ENCODE peak calls at places on chromosomes 11 and 22, in seven cellular contexts. E is astrocyte of the spinal cord, Q is AG09309, U is NB4, N is GM23248, K is IMR-90, D is right lobe of liver. V is an unnamed sample.

GRCh38 chr11:27619936-27620335 is 80.3 kb downstream of the BDNF start:
- DNase-seq in E (no peak), Q (no peak), U (no peak), N (no peak), K (no peak), D (no peak), V (no peak)

GRCh38 chr11:61378713-61379313 is 13.6 kb upstream of the TMEM216 start:
- DNase-seq in E (peak), Q (peak), U (peak), N (peak), K (peak), D (no peak), V (no peak)

GRCh38 chr11:68940651-68941323 is 37.1 kb downstream of the IGHMBP2 start:
- DNase-seq in E (no peak), Q (no peak), U (no peak), N (no peak), K (no peak), D (no peak), V (no peak)

GRCh38 chr11:77154381-77155081 is 26.5 kb downstream of the MYO7A start:
- DNase-seq in E (no peak), Q (no peak), U (no peak), N (no peak), K (no peak), D (peak), V (peak)

GRCh38 chr22:42180349-42180842 is 49.8 kb upstream of the CYP2D6 start:
- DNase-seq in E (peak), Q (no peak), U (no peak), N (peak), K (peak), D (no peak), V (no peak)

GRCh38 chr22:21012446-21013407 is 2.2 kb upstream of the P2RX6 start:
- DNase-seq in E (no peak), Q (no peak), U (no peak), N (no peak), K (no peak), D (no peak), V (no peak)

GRCh38 chr11:68159665-68160064 is 38.5 kb upstream of the CHKA start:
- DNase-seq in E (no peak), Q (no peak), U (no peak), N (no peak), K (no peak), D (no peak), V (no peak)

GRCh38 chr11:62400760-62401159 is 18.1 kb upstream of the SCGB1A1 start:
- DNase-seq in E (peak), Q (peak), U (no peak), N (peak), K (peak), D (no peak), V (peak)

GRCh38 chr11:105790021-105790420 is 180.1 kb downstream of the GRIA4 start:
- DNase-seq in E (no peak), Q (no peak), U (no peak), N (no peak), K (no peak), D (no peak), V (no peak)
- H3K4me3 ChIP-seq in E (no peak), Q (no peak), U (no peak), N (no peak), K (no peak), D (no peak), V (no peak)

GRCh38 chr22:48541401-48542098 is 1286.1 kb downstream of the BRD1 start:
- DNase-seq in E (no peak), Q (no peak), U (no peak), N (no peak), K (no peak), D (no peak), V (no peak)

GRCh38 chr22:48539261-48539660 is 1288.4 kb downstream of the BRD1 start:
- DNase-seq in E (no peak), Q (no peak), U (no peak), N (no peak), K (no peak), D (no peak), V (no peak)

GRCh38 chr22:48535868-48536690 is 1291.6 kb downstream of the BRD1 start:
- DNase-seq in E (no peak), Q (no peak), U (no peak), N (peak), K (no peak), D (no peak), V (no peak)

GRCh38 chr22:48536691-48537591 is 1290.7 kb downstream of the BRD1 start:
- DNase-seq in E (no peak), Q (no peak), U (no peak), N (peak), K (no peak), D (no peak), V (no peak)

DNA sequence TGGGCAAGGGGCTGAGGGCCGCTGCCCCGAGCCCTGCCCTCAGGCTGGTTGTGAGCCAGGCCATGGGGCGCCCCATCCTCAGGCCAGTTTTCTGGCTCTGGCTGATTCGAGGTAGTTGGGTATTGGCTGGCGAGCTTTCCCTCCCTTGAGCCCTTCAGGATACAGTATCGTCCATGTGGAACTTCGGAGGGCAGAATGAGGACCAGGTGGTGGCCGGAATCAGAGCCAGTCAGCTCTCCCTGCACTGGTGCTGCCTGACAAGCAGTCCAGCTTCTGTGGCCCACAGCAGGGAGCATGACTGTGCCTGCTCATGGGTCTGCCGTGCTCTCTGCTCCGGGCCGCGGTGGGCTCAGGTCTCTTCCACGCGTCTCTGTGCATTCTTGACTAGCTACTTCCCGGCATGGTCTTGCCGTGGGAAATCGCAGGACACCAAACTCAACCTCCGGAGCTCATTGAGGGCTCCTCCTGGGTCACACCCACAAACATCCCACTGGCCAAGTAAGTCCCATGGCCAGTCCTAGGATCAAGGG is 1289.3 kb downstream of the BRD1 start:
- DNase-seq in E (no peak), Q (no peak), U (no peak), N (no peak), K (no peak), D (no peak), V (no peak)
- H3K4me3 ChIP-seq in E (no peak), Q (no peak), U (no peak), N (no peak), K (no peak), D (no peak), V (no peak)

GRCh38 chr11:111515591-111515990 is 1.0 kb downstream of the HOATZ start:
- DNase-seq in E (no peak), Q (no peak), U (no peak), N (no peak), K (no peak), D (no peak), V (no peak)

GRCh38 chr11:111513240-111513605 is 1.0 kb upstream of the BTG4 start:
- DNase-seq in E (no peak), Q (no peak), U (no peak), N (no peak), K (no peak), D (no peak), V (no peak)

GRCh38 chr11:111514216-111515031 is at the start of gene HOATZ:
- DNase-seq in E (peak), Q (no peak), U (no peak), N (no peak), K (no peak), D (no peak), V (no peak)

GRCh38 chr11:111510311-111510710 is 1.9 kb downstream of the BTG4 start:
- DNase-seq in E (no peak), Q (no peak), U (no peak), N (no peak), K (peak), D (no peak), V (no peak)

DNA sequence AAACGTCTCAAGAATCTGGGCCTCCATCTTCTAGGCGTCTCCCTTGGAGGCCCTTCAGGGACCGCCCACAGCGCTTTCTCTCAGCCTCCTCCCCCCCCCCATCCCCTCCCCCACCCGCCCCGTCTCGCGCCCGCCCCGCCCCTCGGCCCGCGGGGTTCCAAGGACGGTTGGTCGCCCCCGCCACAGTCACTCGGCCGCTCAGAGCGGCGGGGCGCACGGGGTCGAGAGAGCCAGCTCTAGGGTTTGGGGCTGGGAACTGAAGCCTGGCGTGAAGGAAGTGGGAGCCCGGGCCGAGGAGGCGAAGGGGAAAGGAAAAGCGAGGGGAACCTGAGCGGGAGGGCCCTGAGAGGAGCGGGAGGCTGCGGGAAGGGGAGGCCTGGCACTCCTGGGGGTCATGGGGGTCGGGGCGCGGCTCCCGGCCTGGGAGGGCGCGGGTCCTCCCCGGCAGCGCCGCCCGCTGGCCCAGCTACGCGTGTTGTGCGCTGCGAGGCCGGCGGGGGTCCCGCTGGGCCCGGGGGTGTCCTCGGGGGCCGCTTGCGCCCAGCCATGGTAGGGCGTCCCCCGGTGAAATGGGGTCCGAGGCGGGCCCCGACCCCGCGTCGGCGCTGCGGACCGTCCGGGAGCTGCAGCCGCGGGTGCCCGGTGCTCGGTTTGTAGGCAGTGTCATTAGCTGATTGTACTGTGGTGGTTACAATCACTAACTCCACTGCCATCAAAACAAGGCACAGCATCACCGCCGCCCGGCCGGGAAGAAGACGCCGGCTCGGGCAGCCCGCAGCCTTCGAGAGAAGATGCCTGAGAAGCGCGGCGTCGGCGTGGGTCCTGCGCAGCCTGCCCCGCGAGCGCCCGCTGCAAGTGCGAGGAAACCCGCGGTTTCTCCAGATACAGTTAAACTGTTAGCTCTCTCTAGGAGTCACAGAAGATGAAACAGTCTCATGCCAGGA is at the start of gene BTG4:
- DNase-seq in E (no peak), Q (no peak), U (no peak), N (peak), K (no peak), D (no peak), V (no peak)
- H3K4me3 ChIP-seq in E (peak), Q (peak), U (no peak), N (peak), K (peak), D (peak), V (no peak)

GRCh38 chr11:66047541-66048365 is 1.2 kb downstream of the GAL3ST3 start:
- DNase-seq in E (no peak), Q (no peak), U (no peak), N (no peak), K (no peak), D (no peak), V (no peak)
- H3K4me3 ChIP-seq in E (no peak), Q (no peak), U (no peak), N (no peak), K (no peak), D (no peak), V (no peak)

DNA sequence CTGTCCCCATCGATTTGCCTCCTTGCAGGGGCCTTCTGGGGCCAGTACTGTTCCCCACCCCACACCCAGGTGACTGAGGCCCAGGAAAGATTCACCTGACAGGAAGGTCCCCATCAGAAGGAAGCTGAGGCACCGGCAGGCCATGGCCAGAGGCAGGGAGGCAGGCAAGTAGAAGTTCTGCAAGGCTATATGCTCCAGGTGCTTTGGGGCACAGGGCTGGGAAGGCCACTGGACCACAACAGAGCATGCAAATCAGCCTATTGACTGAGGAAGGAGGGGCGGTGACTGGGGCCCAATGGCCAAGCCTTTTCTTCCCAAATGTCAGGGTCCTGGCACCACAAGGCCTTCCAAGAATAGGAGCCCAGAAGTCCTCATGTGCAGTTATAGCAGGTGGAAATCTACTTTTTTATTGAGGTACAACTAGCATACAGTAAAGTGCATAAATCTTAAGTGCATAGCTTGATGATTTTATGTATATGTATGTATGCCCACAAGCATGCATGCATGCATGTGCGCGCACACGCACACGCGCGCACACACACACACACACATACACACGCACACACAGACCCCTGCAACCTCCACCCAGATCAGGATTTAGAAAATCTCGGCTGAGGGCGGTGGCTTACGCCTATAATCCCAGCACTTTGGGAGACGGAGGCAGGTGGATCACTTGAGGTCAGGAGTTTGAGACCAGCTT is at the start of gene VPREB3:
- DNase-seq in E (no peak), Q (no peak), U (no peak), N (no peak), K (no peak), D (no peak), V (no peak)
- H3K4me3 ChIP-seq in E (no peak), Q (no peak), U (no peak), N (no peak), K (no peak), D (no peak), V (no peak)

GRCh38 chr11:130448039-130448415 is 418 bp upstream of the ADAMTS15 start:
- DNase-seq in E (no peak), Q (no peak), U (no peak), N (no peak), K (no peak), D (no peak), V (no peak)

GRCh38 chr11:130449246-130449990 is 973 bp downstream of the ADAMTS15 start:
- DNase-seq in E (peak), Q (no peak), U (peak), N (peak), K (no peak), D (no peak), V (no peak)

GRCh38 chr11:130448416-130449068 is at the start of gene ADAMTS15:
- DNase-seq in E (peak), Q (no peak), U (peak), N (peak), K (peak), D (peak), V (peak)

GRCh38 chr11:130451261-130452019 is 3.0 kb downstream of the ADAMTS15 start:
- DNase-seq in E (peak), Q (no peak), U (peak), N (peak), K (peak), D (no peak), V (peak)

DNA sequence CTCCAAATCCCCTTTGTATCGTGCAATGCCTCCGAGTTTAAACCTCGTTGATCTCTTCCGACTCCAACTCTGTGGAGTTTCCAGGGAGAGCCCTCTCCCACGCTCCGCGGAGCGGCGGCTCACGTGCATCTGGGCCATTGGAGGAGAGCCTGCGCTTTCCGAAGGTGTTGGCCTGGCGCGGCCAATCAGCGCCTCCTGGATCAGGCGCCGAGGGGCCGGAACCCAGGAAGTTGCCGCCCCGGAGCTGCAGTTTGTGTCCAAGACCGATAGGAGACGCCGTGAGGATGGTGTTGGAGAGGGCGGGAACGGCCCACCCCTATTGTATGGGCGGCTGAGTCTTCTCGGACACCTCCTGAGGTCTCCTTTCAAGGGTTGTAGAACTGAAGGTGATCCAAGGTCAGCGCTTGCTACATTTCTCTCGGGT is 1.6 kb downstream of the ADAMTS15 start:
- DNase-seq in E (peak), Q (no peak), U (peak), N (no peak), K (peak), D (no peak), V (peak)
- H3K4me3 ChIP-seq in E (peak), Q (no peak), U (peak), N (no peak), K (peak), D (peak), V (no peak)

V was measured in mucosa of descending colon.